ENCODE peak calls at places on chromosomes 11 and 22, in ten cellular contexts. One of them, this sample, is unnamed.

GRCh38 chr11:76798656-76799055 is 15.5 kb downstream of the TSKU start:
- DNase-seq in activated T-cell treated with anti-CD3 and anti-CD28 coated beads for 1 hour: no peak
- DNase-seq in left ventricle myocardium inferior: no peak
- DNase-seq in GM12865: no peak
- DNase-seq in GM20000: no peak
- DNase-seq in hypothalamus: no peak
- DNase-seq in Panc1: no peak
- DNase-seq in fibroblast of mammary gland: no peak
- DNase-seq in iris pigment epithelial cell: no peak
- DNase-seq in T1000: no peak
- DNase-seq in this sample: no peak

GRCh38 chr11:78931891-78932290 is 357.2 kb upstream of the NARS2 start:
- DNase-seq in fibroblast of mammary gland: no peak
- DNase-seq in iris pigment epithelial cell: no peak
- DNase-seq in activated T-cell treated with anti-CD3 and anti-CD28 coated beads for 1 hour: no peak
- DNase-seq in Panc1: no peak
- DNase-seq in hypothalamus: no peak
- DNase-seq in T1000: no peak
- DNase-seq in GM12865: no peak
- DNase-seq in GM20000: no peak
- DNase-seq in left ventricle myocardium inferior: no peak
- DNase-seq in this sample: no peak

GRCh38 chr11:121656333-121657090 is 203.7 kb upstream of the SORL1-AS1 start:
- DNase-seq in GM12865: no peak
- DNase-seq in hypothalamus: no peak
- DNase-seq in activated T-cell treated with anti-CD3 and anti-CD28 coated beads for 1 hour: no peak
- DNase-seq in iris pigment epithelial cell: no peak
- DNase-seq in T1000: no peak
- DNase-seq in left ventricle myocardium inferior: peak
- DNase-seq in GM20000: no peak
- DNase-seq in fibroblast of mammary gland: no peak
- DNase-seq in Panc1: no peak
- DNase-seq in this sample: no peak

GRCh38 chr22:44505796-44506354 is 7.8 kb upstream of the RTL6 start:
- DNase-seq in Panc1: no peak
- DNase-seq in hypothalamus: no peak
- DNase-seq in T1000: no peak
- DNase-seq in iris pigment epithelial cell: no peak
- DNase-seq in GM20000: no peak
- DNase-seq in GM12865: no peak
- DNase-seq in activated T-cell treated with anti-CD3 and anti-CD28 coated beads for 1 hour: no peak
- DNase-seq in fibroblast of mammary gland: peak
- DNase-seq in left ventricle myocardium inferior: no peak
- DNase-seq in this sample: no peak

GRCh38 chr22:20431520-20432237 is 5.9 kb downstream of the SCARF2 start:
- DNase-seq in T1000: no peak
- DNase-seq in GM20000: peak
- DNase-seq in fibroblast of mammary gland: no peak
- DNase-seq in activated T-cell treated with anti-CD3 and anti-CD28 coated beads for 1 hour: no peak
- DNase-seq in iris pigment epithelial cell: no peak
- DNase-seq in left ventricle myocardium inferior: no peak
- DNase-seq in GM12865: no peak
- DNase-seq in Panc1: no peak
- DNase-seq in hypothalamus: no peak
- DNase-seq in this sample: no peak

GRCh38 chr22:33648478-33648877 is 271.8 kb downstream of the LARGE1 start:
- DNase-seq in hypothalamus: no peak
- DNase-seq in GM20000: no peak
- DNase-seq in iris pigment epithelial cell: no peak
- DNase-seq in GM12865: no peak
- DNase-seq in activated T-cell treated with anti-CD3 and anti-CD28 coated beads for 1 hour: no peak
- DNase-seq in fibroblast of mammary gland: no peak
- DNase-seq in left ventricle myocardium inferior: no peak
- DNase-seq in T1000: no peak
- DNase-seq in Panc1: no peak
- DNase-seq in this sample: no peak

GRCh38 chr11:35619754-35620640 is 1.7 kb downstream of the FJX1 start:
- DNase-seq in hypothalamus: no peak
- DNase-seq in left ventricle myocardium inferior: peak
- DNase-seq in Panc1: no peak
- DNase-seq in GM12865: peak
- DNase-seq in iris pigment epithelial cell: peak
- DNase-seq in T1000: no peak
- DNase-seq in activated T-cell treated with anti-CD3 and anti-CD28 coated beads for 1 hour: no peak
- DNase-seq in fibroblast of mammary gland: no peak
- DNase-seq in GM20000: peak
- DNase-seq in this sample: peak

GRCh38 chr11:47950396-47950795 is 30.0 kb upstream of the PTPRJ start:
- DNase-seq in T1000: no peak
- DNase-seq in activated T-cell treated with anti-CD3 and anti-CD28 coated beads for 1 hour: peak
- DNase-seq in Panc1: no peak
- DNase-seq in left ventricle myocardium inferior: no peak
- DNase-seq in iris pigment epithelial cell: peak
- DNase-seq in fibroblast of mammary gland: no peak
- DNase-seq in GM12865: peak
- DNase-seq in GM20000: no peak
- DNase-seq in hypothalamus: no peak
- DNase-seq in this sample: peak

GRCh38 chr11:78575478-78575877 is 814 bp upstream of the NARS2 start:
- DNase-seq in iris pigment epithelial cell: no peak
- DNase-seq in activated T-cell treated with anti-CD3 and anti-CD28 coated beads for 1 hour: no peak
- DNase-seq in T1000: no peak
- DNase-seq in GM12865: no peak
- DNase-seq in fibroblast of mammary gland: no peak
- DNase-seq in GM20000: no peak
- DNase-seq in hypothalamus: no peak
- DNase-seq in Panc1: no peak
- DNase-seq in left ventricle myocardium inferior: no peak
- DNase-seq in this sample: no peak

GRCh38 chr11:76148941-76149613 is 57.2 kb downstream of the WNT11 start:
- DNase-seq in GM12865: no peak
- DNase-seq in Panc1: no peak
- DNase-seq in hypothalamus: no peak
- DNase-seq in left ventricle myocardium inferior: no peak
- DNase-seq in iris pigment epithelial cell: peak
- DNase-seq in activated T-cell treated with anti-CD3 and anti-CD28 coated beads for 1 hour: no peak
- DNase-seq in T1000: no peak
- DNase-seq in fibroblast of mammary gland: no peak
- DNase-seq in GM20000: no peak
- DNase-seq in this sample: no peak

GRCh38 chr22:39567135-39567946 is 3.2 kb upstream of the CACNA1I start:
- DNase-seq in Panc1: no peak
- DNase-seq in activated T-cell treated with anti-CD3 and anti-CD28 coated beads for 1 hour: peak
- DNase-seq in GM20000: no peak
- DNase-seq in fibroblast of mammary gland: no peak
- DNase-seq in GM12865: peak
- DNase-seq in iris pigment epithelial cell: no peak
- DNase-seq in T1000: no peak
- DNase-seq in hypothalamus: no peak
- DNase-seq in left ventricle myocardium inferior: no peak
- DNase-seq in this sample: peak

GRCh38 chr11:29328961-29329441 is 687.8 kb downstream of the KCNA4 start:
- DNase-seq in activated T-cell treated with anti-CD3 and anti-CD28 coated beads for 1 hour: no peak
- DNase-seq in GM12865: peak
- DNase-seq in hypothalamus: no peak
- DNase-seq in left ventricle myocardium inferior: no peak
- DNase-seq in fibroblast of mammary gland: peak
- DNase-seq in GM20000: peak
- DNase-seq in T1000: no peak
- DNase-seq in Panc1: peak
- DNase-seq in iris pigment epithelial cell: peak
- DNase-seq in this sample: no peak

GRCh38 chr11:77617892-77618291 is 19.7 kb downstream of the CLNS1A start:
- DNase-seq in hypothalamus: no peak
- DNase-seq in GM20000: no peak
- DNase-seq in T1000: no peak
- DNase-seq in left ventricle myocardium inferior: no peak
- DNase-seq in fibroblast of mammary gland: no peak
- DNase-seq in Panc1: no peak
- DNase-seq in activated T-cell treated with anti-CD3 and anti-CD28 coated beads for 1 hour: no peak
- DNase-seq in GM12865: no peak
- DNase-seq in iris pigment epithelial cell: peak
- DNase-seq in this sample: no peak

GRCh38 chr11:27757953-27758352 is 57.7 kb upstream of the BDNF start:
- DNase-seq in iris pigment epithelial cell: peak
- DNase-seq in activated T-cell treated with anti-CD3 and anti-CD28 coated beads for 1 hour: no peak
- DNase-seq in GM12865: no peak
- DNase-seq in T1000: no peak
- DNase-seq in GM20000: no peak
- DNase-seq in fibroblast of mammary gland: peak
- DNase-seq in left ventricle myocardium inferior: no peak
- DNase-seq in Panc1: no peak
- DNase-seq in hypothalamus: no peak
- DNase-seq in this sample: no peak

GRCh38 chr11:121159721-121160120 is 58.7 kb downstream of the TECTA start:
- DNase-seq in Panc1: no peak
- DNase-seq in fibroblast of mammary gland: no peak
- DNase-seq in iris pigment epithelial cell: no peak
- DNase-seq in left ventricle myocardium inferior: no peak
- DNase-seq in T1000: no peak
- DNase-seq in hypothalamus: no peak
- DNase-seq in activated T-cell treated with anti-CD3 and anti-CD28 coated beads for 1 hour: no peak
- DNase-seq in GM12865: no peak
- DNase-seq in GM20000: no peak
- DNase-seq in this sample: no peak

GRCh38 chr22:21766933-21767462 is 31.4 kb upstream of the YPEL1 start:
- DNase-seq in activated T-cell treated with anti-CD3 and anti-CD28 coated beads for 1 hour: peak
- DNase-seq in GM20000: peak
- DNase-seq in fibroblast of mammary gland: no peak
- DNase-seq in hypothalamus: no peak
- DNase-seq in GM12865: peak
- DNase-seq in left ventricle myocardium inferior: no peak
- DNase-seq in iris pigment epithelial cell: no peak
- DNase-seq in Panc1: no peak
- DNase-seq in T1000: no peak
- DNase-seq in this sample: peak

GRCh38 chr11:123509737-123510578 is 79.9 kb downstream of the GRAMD1B start:
- DNase-seq in Panc1: no peak
- DNase-seq in hypothalamus: peak
- DNase-seq in left ventricle myocardium inferior: no peak
- DNase-seq in GM20000: no peak
- DNase-seq in T1000: peak
- DNase-seq in GM12865: no peak
- DNase-seq in activated T-cell treated with anti-CD3 and anti-CD28 coated beads for 1 hour: no peak
- DNase-seq in iris pigment epithelial cell: peak
- DNase-seq in fibroblast of mammary gland: peak
- DNase-seq in this sample: no peak

GRCh38 chr22:28917747-28918543 is 34.6 kb downstream of the ZNRF3 start:
- DNase-seq in Panc1: no peak
- DNase-seq in GM20000: no peak
- DNase-seq in left ventricle myocardium inferior: peak
- DNase-seq in GM12865: no peak
- DNase-seq in fibroblast of mammary gland: peak
- DNase-seq in activated T-cell treated with anti-CD3 and anti-CD28 coated beads for 1 hour: no peak
- DNase-seq in T1000: no peak
- DNase-seq in hypothalamus: no peak
- DNase-seq in iris pigment epithelial cell: peak
- DNase-seq in this sample: no peak

GRCh38 chr11:126816655-126817054 is 183.9 kb downstream of the KIRREL3 start:
- DNase-seq in fibroblast of mammary gland: no peak
- DNase-seq in GM12865: no peak
- DNase-seq in left ventricle myocardium inferior: no peak
- DNase-seq in iris pigment epithelial cell: no peak
- DNase-seq in Panc1: no peak
- DNase-seq in GM20000: no peak
- DNase-seq in hypothalamus: no peak
- DNase-seq in T1000: no peak
- DNase-seq in activated T-cell treated with anti-CD3 and anti-CD28 coated beads for 1 hour: no peak
- DNase-seq in this sample: no peak

GRCh38 chr11:120660024-120660565 is 148.5 kb downstream of the GRIK4 start:
- DNase-seq in Panc1: no peak
- DNase-seq in T1000: no peak
- DNase-seq in hypothalamus: no peak
- DNase-seq in GM20000: peak
- DNase-seq in fibroblast of mammary gland: peak
- DNase-seq in activated T-cell treated with anti-CD3 and anti-CD28 coated beads for 1 hour: peak
- DNase-seq in GM12865: peak
- DNase-seq in iris pigment epithelial cell: peak
- DNase-seq in left ventricle myocardium inferior: no peak
- DNase-seq in this sample: peak

GRCh38 chr11:87397250-87397649 is 359.5 kb downstream of the TMEM135 start:
- DNase-seq in iris pigment epithelial cell: no peak
- DNase-seq in fibroblast of mammary gland: no peak
- DNase-seq in activated T-cell treated with anti-CD3 and anti-CD28 coated beads for 1 hour: no peak
- DNase-seq in hypothalamus: no peak
- DNase-seq in GM20000: no peak
- DNase-seq in left ventricle myocardium inferior: no peak
- DNase-seq in GM12865: no peak
- DNase-seq in T1000: no peak
- DNase-seq in Panc1: no peak
- DNase-seq in this sample: no peak

GRCh38 chr11:61035086-61035835 is 63.8 kb downstream of the CD6 start:
- DNase-seq in hypothalamus: no peak
- DNase-seq in fibroblast of mammary gland: no peak
- DNase-seq in iris pigment epithelial cell: no peak
- DNase-seq in Panc1: no peak
- DNase-seq in left ventricle myocardium inferior: no peak
- DNase-seq in GM20000: no peak
- DNase-seq in activated T-cell treated with anti-CD3 and anti-CD28 coated beads for 1 hour: no peak
- DNase-seq in GM12865: no peak
- DNase-seq in T1000: no peak
- DNase-seq in this sample: no peak

GRCh38 chr11:33182246-33182878 is 21.1 kb upstream of the CSTF3 start:
- DNase-seq in activated T-cell treated with anti-CD3 and anti-CD28 coated beads for 1 hour: no peak
- DNase-seq in T1000: no peak
- DNase-seq in GM12865: no peak
- DNase-seq in fibroblast of mammary gland: no peak
- DNase-seq in Panc1: no peak
- DNase-seq in hypothalamus: no peak
- DNase-seq in GM20000: no peak
- DNase-seq in iris pigment epithelial cell: no peak
- DNase-seq in left ventricle myocardium inferior: no peak
- DNase-seq in this sample: no peak

GRCh38 chr11:78149646-78150045 is 10.2 kb upstream of the ALG8 start:
- DNase-seq in hypothalamus: no peak
- DNase-seq in left ventricle myocardium inferior: no peak
- DNase-seq in iris pigment epithelial cell: peak
- DNase-seq in fibroblast of mammary gland: peak
- DNase-seq in T1000: no peak
- DNase-seq in GM20000: no peak
- DNase-seq in Panc1: peak
- DNase-seq in GM12865: no peak
- DNase-seq in activated T-cell treated with anti-CD3 and anti-CD28 coated beads for 1 hour: no peak
- DNase-seq in this sample: no peak

GRCh38 chr11:45896392-45897068 is 10.5 kb downstream of the FREY1 start:
- DNase-seq in hypothalamus: no peak
- DNase-seq in iris pigment epithelial cell: peak
- DNase-seq in GM12865: no peak
- DNase-seq in fibroblast of mammary gland: no peak
- DNase-seq in left ventricle myocardium inferior: no peak
- DNase-seq in activated T-cell treated with anti-CD3 and anti-CD28 coated beads for 1 hour: no peak
- DNase-seq in GM20000: no peak
- DNase-seq in Panc1: no peak
- DNase-seq in T1000: no peak
- DNase-seq in this sample: no peak

GRCh38 chr22:43826142-43827093 is 14.3 kb upstream of the EFCAB6 start:
- DNase-seq in T1000: no peak
- DNase-seq in Panc1: no peak
- DNase-seq in iris pigment epithelial cell: peak
- DNase-seq in hypothalamus: no peak
- DNase-seq in activated T-cell treated with anti-CD3 and anti-CD28 coated beads for 1 hour: no peak
- DNase-seq in GM20000: no peak
- DNase-seq in left ventricle myocardium inferior: no peak
- DNase-seq in fibroblast of mammary gland: peak
- DNase-seq in GM12865: peak
- DNase-seq in this sample: no peak

GRCh38 chr22:38935023-38935422 is 22.4 kb upstream of the APOBEC3A start:
- DNase-seq in fibroblast of mammary gland: no peak
- DNase-seq in GM12865: no peak
- DNase-seq in left ventricle myocardium inferior: peak
- DNase-seq in GM20000: no peak
- DNase-seq in iris pigment epithelial cell: no peak
- DNase-seq in T1000: no peak
- DNase-seq in hypothalamus: no peak
- DNase-seq in Panc1: no peak
- DNase-seq in activated T-cell treated with anti-CD3 and anti-CD28 coated beads for 1 hour: no peak
- DNase-seq in this sample: no peak

GRCh38 chr11:72373163-72373562 is 61.2 kb downstream of the CLPB start:
- DNase-seq in Panc1: no peak
- DNase-seq in activated T-cell treated with anti-CD3 and anti-CD28 coated beads for 1 hour: no peak
- DNase-seq in fibroblast of mammary gland: no peak
- DNase-seq in GM20000: no peak
- DNase-seq in left ventricle myocardium inferior: no peak
- DNase-seq in GM12865: no peak
- DNase-seq in T1000: no peak
- DNase-seq in iris pigment epithelial cell: no peak
- DNase-seq in hypothalamus: no peak
- DNase-seq in this sample: no peak